ENCODE peak calls at places on chromosomes 6 and 20, in seven cellular contexts. N is tibial artery, C is lower lobe of right lung, Z is fibroblast of lung, U is iPS DF 6.9, B is SK-N-SH, D is Peyer's patch. S is an unnamed sample.
A peak's percentile ranks its signal among the peaks of the same experiment; 100 is the strongest.

GRCh38 chr20:43372051-43372450 is 85.6 kb upstream of the SRSF6 start:
- DNase-seq in N (no peak), C (no peak), Z (peak; percentile 5), U (no peak), B (no peak), D (no peak), S (no peak)

GRCh38 chr6:20458051-20458894 is 56.6 kb downstream of the E2F3 start:
- DNase-seq in N (no peak), C (no peak), Z (no peak), U (no peak), B (no peak), D (no peak), S (no peak)

GRCh38 chr6:112145080-112145573 is 57.7 kb downstream of the FAM229B start:
- DNase-seq in N (no peak), C (no peak), Z (no peak), U (peak; percentile 20), B (no peak), D (no peak), S (no peak)

GRCh38 chr6:105359419-105360366 is 43.2 kb downstream of the PREP start:
- DNase-seq in N (no peak), C (no peak), Z (peak; percentile 91), U (no peak), B (no peak), D (no peak), S (no peak)

GRCh38 chr20:1890469-1891262 is 4.5 kb upstream of the SIRPA start:
- DNase-seq in N (no peak), C (no peak), Z (no peak), U (no peak), B (no peak), D (no peak), S (no peak)

GRCh38 chr6:90008189-90008907 is 114.1 kb downstream of the GJA10 start:
- DNase-seq in N (no peak), C (no peak), Z (no peak), U (no peak), B (no peak), D (no peak), S (no peak)

GRCh38 chr20:6673071-6673470 is 94.4 kb upstream of the BMP2 start:
- DNase-seq in N (no peak), C (no peak), Z (no peak), U (no peak), B (no peak), D (no peak), S (no peak)

GRCh38 chr20:53028337-53029007 is 56.3 kb downstream of the TSHZ2 start:
- DNase-seq in N (no peak), C (no peak), Z (no peak), U (no peak), B (no peak), D (no peak), S (no peak)

GRCh38 chr6:37375376-37375775 is 21.6 kb downstream of the RNF8 start:
- DNase-seq in N (no peak), C (no peak), Z (no peak), U (no peak), B (no peak), D (no peak), S (no peak)

GRCh38 chr6:133748628-133749027 is 140.3 kb upstream of the TCF21 start:
- DNase-seq in N (no peak), C (no peak), Z (peak; percentile 90), U (no peak), B (no peak), D (no peak), S (no peak)

GRCh38 chr6:132752255-132752654 is 5.4 kb downstream of the VNN2 start:
- DNase-seq in N (no peak), C (no peak), Z (no peak), U (no peak), B (no peak), D (no peak), S (no peak)

GRCh38 chr6:108689279-108690161 is 128.8 kb downstream of the FOXO3 start:
- DNase-seq in N (peak; percentile 92), C (peak; percentile 91), Z (peak; percentile 99), U (no peak), B (no peak), D (no peak), S (no peak)

GRCh38 chr6:107105511-107106116 is 9.7 kb downstream of the BEND3 start:
- DNase-seq in N (no peak), C (no peak), Z (no peak), U (no peak), B (no peak), D (no peak), S (no peak)

GRCh38 chr6:132236744-132237143 is 164.5 kb downstream of the MOXD1 start:
- DNase-seq in N (no peak), C (no peak), Z (no peak), U (no peak), B (no peak), D (no peak), S (no peak)

GRCh38 chr6:156421933-156422332 is 355.2 kb upstream of the ARID1B start:
- DNase-seq in N (no peak), C (no peak), Z (no peak), U (no peak), B (no peak), D (no peak), S (no peak)

GRCh38 chr6:157242791-157243190 is 80.5 kb downstream of the TMEM242 start:
- DNase-seq in N (no peak), C (no peak), Z (no peak), U (no peak), B (no peak), D (no peak), S (no peak)

GRCh38 chr6:13418838-13419237 is 68.6 kb downstream of the GFOD1 start:
- DNase-seq in N (no peak), C (no peak), Z (no peak), U (no peak), B (no peak), D (no peak), S (no peak)

GRCh38 chr20:36847009-36847709 is 28.8 kb upstream of the TLDC2 start:
- DNase-seq in N (peak; percentile 89), C (no peak), Z (peak; percentile 90), U (no peak), B (no peak), D (no peak), S (no peak)

GRCh38 chr6:186221-186965 is 105.9 kb upstream of the DUSP22 start:
- DNase-seq in N (no peak), C (no peak), Z (peak; percentile 25), U (no peak), B (no peak), D (no peak), S (no peak)

GRCh38 chr20:38805958-38806854 is 709 bp downstream of the PPP1R16B start:
- DNase-seq in N (no peak), C (peak; percentile 47), Z (no peak), U (no peak), B (peak; percentile 76), D (peak; percentile 59), S (peak; percentile 61)

GRCh38 chr20:39010496-39010895 is 48.4 kb downstream of the DHX35 start:
- DNase-seq in N (no peak), C (no peak), Z (no peak), U (no peak), B (no peak), D (no peak), S (no peak)

GRCh38 chr6:72040106-72040505 is 153.8 kb downstream of the RIMS1 start:
- DNase-seq in N (no peak), C (no peak), Z (peak; percentile 24), U (no peak), B (no peak), D (no peak), S (no peak)

GRCh38 chr6:84258268-84258667 is 30.8 kb upstream of the CEP162 start:
- DNase-seq in N (no peak), C (no peak), Z (no peak), U (no peak), B (peak; percentile 13), D (no peak), S (no peak)

GRCh38 chr20:63739129-63740069 is at the start of gene SLC2A4RG:
- DNase-seq in N (peak; percentile 62), C (peak; percentile 85), Z (peak; percentile 72), U (no peak), B (peak; percentile 99), D (peak; percentile 75), S (peak; percentile 72)

GRCh38 chr20:48171071-48171470 is 385.8 kb upstream of the SULF2 start:
- DNase-seq in N (no peak), C (no peak), Z (no peak), U (no peak), B (no peak), D (no peak), S (no peak)
- H3K4me3 ChIP-seq in N (no peak overlapping the region), C (no peak overlapping the region), Z (no peak overlapping the region), U (no peak overlapping the region), B (no peak overlapping the region), D (no peak overlapping the region), S (no peak overlapping the region)

DNA sequence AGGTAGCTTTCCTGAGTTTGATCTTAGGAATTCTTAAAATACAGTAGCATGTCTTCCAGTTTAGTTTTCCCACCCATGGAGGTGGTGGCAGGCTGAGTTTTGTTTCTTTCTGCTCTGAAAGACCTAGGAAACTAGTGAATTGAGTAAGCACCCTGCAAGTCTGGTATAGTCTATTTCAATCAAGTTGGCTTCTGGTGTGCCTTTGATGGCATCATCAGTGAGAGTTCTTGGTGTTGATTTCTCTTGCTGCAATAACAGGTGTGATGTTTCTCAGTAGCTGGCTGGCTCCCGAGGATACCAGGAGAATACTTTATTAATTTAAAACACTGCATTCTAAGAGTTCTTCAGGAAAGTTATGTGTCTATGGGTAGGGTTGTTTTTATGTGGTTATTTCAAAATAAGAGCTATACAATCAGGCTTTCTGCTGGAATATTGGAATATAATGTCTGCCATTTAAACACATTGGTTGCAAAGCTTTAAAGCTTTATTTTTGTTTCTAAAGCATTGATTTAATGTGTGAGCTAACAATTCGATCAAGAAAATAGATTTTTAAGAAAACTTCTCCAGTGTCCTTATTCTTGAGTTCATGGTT is 19.0 kb downstream of the VAPB start:
- DNase-seq in N (no peak), C (no peak), Z (no peak), U (no peak), B (no peak), D (no peak), S (peak; percentile 44)
- H3K4me1 ChIP-seq in N (peaks cover 58% of the 10 kb centered on the region), C (peaks cover 46% of the 10 kb centered on the region), Z (peaks cover 2% of the 10 kb centered on the region), U (peaks cover 3% of the 10 kb centered on the region), B (peaks cover 23% of the 10 kb centered on the region), D (no peaks in the 10 kb centered on the region), S (peaks cover 72% of the 10 kb centered on the region)

GRCh38 chr6:167127785-167128531 is 5.1 kb downstream of the CCR6 start:
- DNase-seq in N (no peak), C (no peak), Z (no peak), U (no peak), B (no peak), D (no peak), S (no peak)

GRCh38 chr6:167130008-167130677 is 7.2 kb downstream of the CCR6 start:
- DNase-seq in N (no peak), C (no peak), Z (no peak), U (no peak), B (no peak), D (peak; percentile 70), S (no peak)

GRCh38 chr6:167130712-167131684 is 8.1 kb downstream of the CCR6 start:
- DNase-seq in N (no peak), C (no peak), Z (no peak), U (no peak), B (no peak), D (peak; percentile 55), S (no peak)

GRCh38 chr6:167129588-167129987 is 6.7 kb downstream of the CCR6 start:
- DNase-seq in N (no peak), C (no peak), Z (no peak), U (no peak), B (no peak), D (no peak), S (no peak)

GRCh38 chr6:167129159-167129558 is 6.3 kb downstream of the CCR6 start:
- DNase-seq in N (no peak), C (no peak), Z (no peak), U (no peak), B (no peak), D (no peak), S (no peak)
- H3K4me3 ChIP-seq in N (no peak overlapping the region), C (no peak overlapping the region), Z (no peak overlapping the region), U (no peak overlapping the region), B (no peak overlapping the region), D (no peak overlapping the region), S (no peak overlapping the region)

GRCh38 chr20:62631336-62632317 is 10.7 kb upstream of the SLCO4A1 start:
- DNase-seq in N (no peak), C (no peak), Z (no peak), U (no peak), B (no peak), D (no peak), S (no peak)
- H3K4me1 ChIP-seq in N (no peaks in the 10 kb centered on the region), C (peaks cover 11% of the 10 kb centered on the region), Z (no peaks in the 10 kb centered on the region), U (peaks cover 9% of the 10 kb centered on the region), B (no peaks in the 10 kb centered on the region), D (no peaks in the 10 kb centered on the region), S (no peaks in the 10 kb centered on the region)

S was measured in CD4-positive, alpha-beta memory T cell.